ENCODE peak calls at places on chromosomes 7 and 10, in four cellular contexts. One of them, this sample, is unnamed.

GRCh38 chr7:142583424-142583823 is 165.8 kb upstream of the PRSS1 start:
- DNase-seq in neuronal stem cell: no peak
- DNase-seq in mesendoderm: peak
- DNase-seq in IMR-90: peak
- DNase-seq in this sample: no peak

GRCh38 chr10:133249975-133250754 is 12.5 kb downstream of the VENTX start:
- DNase-seq in neuronal stem cell: no peak
- DNase-seq in mesendoderm: no peak
- DNase-seq in IMR-90: no peak
- DNase-seq in this sample: no peak

GRCh38 chr10:59748834-59749233 is 4.4 kb downstream of the MRLN start:
- DNase-seq in neuronal stem cell: no peak
- DNase-seq in mesendoderm: no peak
- DNase-seq in IMR-90: no peak
- DNase-seq in this sample: no peak

GRCh38 chr10:62514079-62514693 is 140.0 kb downstream of the ZNF365 start:
- DNase-seq in neuronal stem cell: no peak
- DNase-seq in mesendoderm: peak
- DNase-seq in IMR-90: no peak
- DNase-seq in this sample: no peak

GRCh38 chr7:91784469-91784868 is 96.0 kb downstream of the MTERF1 start:
- DNase-seq in neuronal stem cell: no peak
- DNase-seq in mesendoderm: no peak
- DNase-seq in IMR-90: peak
- DNase-seq in this sample: no peak

GRCh38 chr10:25039531-25039930 is 23.1 kb downstream of the THNSL1 start:
- DNase-seq in neuronal stem cell: no peak
- DNase-seq in mesendoderm: no peak
- DNase-seq in IMR-90: no peak
- DNase-seq in this sample: no peak

GRCh38 chr10:115939101-115939815 is 333.7 kb downstream of the GFRA1 start:
- DNase-seq in neuronal stem cell: no peak
- DNase-seq in mesendoderm: no peak
- DNase-seq in IMR-90: no peak
- DNase-seq in this sample: no peak

GRCh38 chr10:45557275-45557905 is 115.2 kb downstream of the ZFAND4 start:
- DNase-seq in neuronal stem cell: no peak
- DNase-seq in mesendoderm: peak
- DNase-seq in IMR-90: no peak
- DNase-seq in this sample: peak

GRCh38 chr7:125033506-125033905 is 103.9 kb upstream of the POT1 start:
- DNase-seq in neuronal stem cell: no peak
- DNase-seq in mesendoderm: no peak
- DNase-seq in IMR-90: no peak
- DNase-seq in this sample: peak

GRCh38 chr10:4721994-4722753 is 103.8 kb upstream of the AKR1E2 start:
- DNase-seq in neuronal stem cell: no peak
- DNase-seq in mesendoderm: no peak
- DNase-seq in IMR-90: peak
- DNase-seq in this sample: no peak

GRCh38 chr7:67729771-67730170 is 733.1 kb downstream of the TYW1 start:
- DNase-seq in neuronal stem cell: no peak
- DNase-seq in mesendoderm: peak
- DNase-seq in IMR-90: no peak
- DNase-seq in this sample: no peak

GRCh38 chr7:37714606-37715005 is 31.0 kb downstream of the GPR141 start:
- DNase-seq in neuronal stem cell: no peak
- DNase-seq in mesendoderm: no peak
- DNase-seq in IMR-90: no peak
- DNase-seq in this sample: no peak

GRCh38 chr10:58641095-58641531 is 128.4 kb downstream of the BICC1 start:
- DNase-seq in neuronal stem cell: no peak
- DNase-seq in mesendoderm: no peak
- DNase-seq in IMR-90: peak
- DNase-seq in this sample: no peak

GRCh38 chr10:7950981-7951847 is 103.3 kb upstream of the GATA3 start:
- DNase-seq in neuronal stem cell: no peak
- DNase-seq in mesendoderm: no peak
- DNase-seq in IMR-90: peak
- DNase-seq in this sample: no peak

GRCh38 chr7:149559711-149560110 is 62.1 kb upstream of the ZNF746 start:
- DNase-seq in neuronal stem cell: no peak
- DNase-seq in mesendoderm: no peak
- DNase-seq in IMR-90: peak
- DNase-seq in this sample: no peak

GRCh38 chr10:71334228-71334791 is 15.3 kb downstream of the SLC29A3 start:
- DNase-seq in neuronal stem cell: no peak
- DNase-seq in mesendoderm: no peak
- DNase-seq in IMR-90: no peak
- DNase-seq in this sample: no peak
- H2AK5ac ChIP-seq in neuronal stem cell: no peak
- H2AK5ac ChIP-seq in mesendoderm: no peak
- H2AK5ac ChIP-seq in IMR-90: no peak
- H2AK5ac ChIP-seq in this sample: no peak

DNA sequence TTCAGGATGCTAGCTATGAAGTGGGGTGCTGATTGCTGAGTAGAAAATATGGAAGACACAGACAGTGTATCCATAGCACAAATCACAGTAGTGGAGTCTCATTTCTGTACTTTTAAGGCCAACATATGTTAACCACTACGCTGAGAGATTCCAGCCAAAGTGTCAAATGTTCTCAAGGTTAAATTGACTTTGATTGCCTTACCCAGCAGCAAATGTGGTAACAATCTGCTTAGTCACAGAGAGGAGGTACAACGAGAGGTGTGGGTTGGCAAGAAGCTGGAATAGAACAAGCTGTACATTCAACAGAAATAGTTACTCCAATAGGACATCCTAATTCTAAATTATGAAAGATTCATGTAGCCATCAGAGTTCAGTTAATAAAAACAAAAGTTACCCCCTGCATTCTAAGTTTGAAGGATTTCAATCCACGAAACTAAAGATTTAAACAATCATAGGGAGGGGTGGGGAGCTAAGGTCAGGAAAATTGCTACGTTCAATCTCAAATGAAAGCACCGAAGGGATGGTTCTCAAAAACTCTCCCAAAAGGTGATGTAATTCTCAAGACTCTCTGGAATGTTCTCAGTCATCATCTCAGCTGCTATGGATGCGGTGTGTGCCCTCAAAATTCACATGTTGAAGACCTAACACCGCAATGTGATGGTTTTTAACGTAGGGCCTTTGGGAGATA is 137.0 kb downstream of the ETV1 start:
- DNase-seq in neuronal stem cell: no peak
- DNase-seq in mesendoderm: no peak
- DNase-seq in IMR-90: no peak
- DNase-seq in this sample: no peak
- H4K8ac ChIP-seq in neuronal stem cell: no peak
- H4K8ac ChIP-seq in mesendoderm: no peak
- H4K8ac ChIP-seq in IMR-90: peak
- H4K8ac ChIP-seq in this sample: no peak

GRCh38 chr7:106110885-106111670 is 1.0 kb downstream of the SYPL1 start:
- DNase-seq in neuronal stem cell: no peak
- DNase-seq in mesendoderm: no peak
- DNase-seq in IMR-90: no peak
- DNase-seq in this sample: no peak

GRCh38 chr7:106111671-106112117 is 418 bp downstream of the SYPL1 start:
- DNase-seq in neuronal stem cell: no peak
- DNase-seq in mesendoderm: peak
- DNase-seq in IMR-90: no peak
- DNase-seq in this sample: no peak

GRCh38 chr7:106110238-106110560 is 1.9 kb downstream of the SYPL1 start:
- DNase-seq in neuronal stem cell: no peak
- DNase-seq in mesendoderm: no peak
- DNase-seq in IMR-90: no peak
- DNase-seq in this sample: no peak

GRCh38 chr7:106112972-106113421 is 885 bp upstream of the SYPL1 start:
- DNase-seq in neuronal stem cell: no peak
- DNase-seq in mesendoderm: no peak
- DNase-seq in IMR-90: no peak
- DNase-seq in this sample: no peak

GRCh38 chr7:106112118-106112971 is at the start of gene SYPL1:
- DNase-seq in neuronal stem cell: peak
- DNase-seq in mesendoderm: peak
- DNase-seq in IMR-90: peak
- DNase-seq in this sample: peak
- H2AK5ac ChIP-seq in neuronal stem cell: no peak
- H2AK5ac ChIP-seq in mesendoderm: no peak
- H2AK5ac ChIP-seq in IMR-90: peak
- H2AK5ac ChIP-seq in this sample: no peak

DNA sequence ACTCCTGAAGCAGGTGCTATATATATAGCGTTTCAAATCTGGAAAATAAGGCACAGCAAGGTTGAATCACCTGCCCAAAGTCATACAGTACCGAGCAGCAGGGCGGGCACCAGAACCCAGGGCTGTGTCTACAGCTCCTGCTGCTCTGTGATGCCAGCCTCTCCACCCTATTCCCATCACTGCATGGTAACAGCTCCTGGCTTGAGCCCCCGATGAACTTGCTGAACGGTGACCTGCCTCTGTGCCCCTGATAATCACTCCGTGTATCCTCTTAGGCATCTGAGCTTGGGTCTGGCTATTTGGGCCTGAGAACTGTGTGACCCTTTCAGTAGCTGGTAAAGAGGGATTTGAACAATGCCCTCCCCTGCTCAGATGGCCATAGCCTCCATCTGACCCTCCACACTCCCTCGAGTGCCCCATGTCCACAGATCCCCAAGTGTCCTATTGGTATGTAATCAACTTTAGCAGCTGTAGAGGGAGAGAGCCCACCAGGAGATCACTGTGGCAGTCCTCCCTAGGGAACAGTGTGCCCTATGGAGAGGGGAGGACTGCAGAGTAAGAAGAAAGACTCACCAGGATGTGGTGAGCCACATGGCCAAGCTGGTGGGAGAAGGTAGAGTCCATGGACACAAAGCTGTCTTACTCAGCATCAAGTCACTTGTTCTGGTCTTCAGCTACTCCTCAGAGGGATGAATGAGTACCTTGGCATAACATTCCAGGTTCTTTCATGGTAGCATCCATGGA is 1.1 kb upstream of the ARHGAP22 start:
- DNase-seq in neuronal stem cell: no peak
- DNase-seq in mesendoderm: no peak
- DNase-seq in IMR-90: peak
- DNase-seq in this sample: no peak
- H4K8ac ChIP-seq in neuronal stem cell: no peak
- H4K8ac ChIP-seq in mesendoderm: no peak
- H4K8ac ChIP-seq in IMR-90: peak
- H4K8ac ChIP-seq in this sample: no peak

GRCh38 chr10:29671968-29672367 is 37.2 kb upstream of the SVIL start:
- DNase-seq in neuronal stem cell: no peak
- DNase-seq in mesendoderm: no peak
- DNase-seq in IMR-90: no peak
- DNase-seq in this sample: no peak
- H2AK5ac ChIP-seq in neuronal stem cell: no peak
- H2AK5ac ChIP-seq in mesendoderm: no peak
- H2AK5ac ChIP-seq in IMR-90: no peak
- H2AK5ac ChIP-seq in this sample: no peak

DNA sequence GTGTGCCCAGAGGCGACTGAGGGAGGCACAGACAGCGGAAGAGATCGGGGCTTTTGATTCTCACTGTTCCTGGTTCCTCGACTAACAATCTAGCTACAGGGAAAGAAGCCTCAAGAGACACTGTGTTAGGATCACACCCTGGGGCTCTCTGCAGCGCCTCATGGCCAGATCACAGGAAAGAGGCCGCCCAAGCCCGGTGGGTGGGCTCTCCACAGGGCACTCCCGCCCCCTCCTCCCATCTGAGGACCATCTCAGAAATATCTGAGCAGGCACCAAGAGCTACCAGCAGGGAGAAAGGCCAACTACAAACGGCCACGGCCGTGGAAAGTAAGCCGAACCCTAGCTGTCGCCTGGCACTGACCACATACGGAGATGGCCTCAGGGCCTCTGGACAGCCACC is 224.2 kb downstream of the MLLT10 start:
- DNase-seq in neuronal stem cell: no peak
- DNase-seq in mesendoderm: peak
- DNase-seq in IMR-90: no peak
- DNase-seq in this sample: no peak
- H4K8ac ChIP-seq in neuronal stem cell: no peak
- H4K8ac ChIP-seq in mesendoderm: no peak
- H4K8ac ChIP-seq in IMR-90: no peak
- H4K8ac ChIP-seq in this sample: no peak

GRCh38 chr7:2499719-2500430 is 19.7 kb upstream of the LFNG start:
- DNase-seq in neuronal stem cell: peak
- DNase-seq in mesendoderm: no peak
- DNase-seq in IMR-90: no peak
- DNase-seq in this sample: no peak
- H2AK5ac ChIP-seq in neuronal stem cell: peak
- H2AK5ac ChIP-seq in mesendoderm: no peak
- H2AK5ac ChIP-seq in IMR-90: no peak
- H2AK5ac ChIP-seq in this sample: no peak

DNA sequence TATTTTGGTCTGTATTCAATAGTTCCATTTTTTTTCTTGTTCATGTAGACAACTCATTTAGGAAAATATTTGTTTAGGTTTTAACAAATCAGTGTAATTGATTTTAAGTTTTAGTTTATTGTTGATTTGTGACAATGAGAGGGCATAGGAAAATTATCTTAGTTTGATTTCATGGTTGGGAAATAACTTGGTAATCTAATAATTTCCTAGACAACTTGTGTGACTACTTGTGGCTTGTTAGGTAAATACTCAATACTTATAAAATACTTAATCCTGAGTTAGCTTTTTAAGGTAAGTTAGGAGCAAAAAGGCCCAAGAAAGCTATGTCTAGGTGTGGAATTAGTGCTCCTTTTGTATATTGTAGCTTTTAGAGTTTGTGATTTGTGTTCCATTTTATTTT is 65.4 kb downstream of the ZNRF2 start:
- DNase-seq in neuronal stem cell: no peak
- DNase-seq in mesendoderm: no peak
- DNase-seq in IMR-90: no peak
- DNase-seq in this sample: no peak
- H4K8ac ChIP-seq in neuronal stem cell: no peak
- H4K8ac ChIP-seq in mesendoderm: no peak
- H4K8ac ChIP-seq in IMR-90: no peak
- H4K8ac ChIP-seq in this sample: no peak

This sample was measured in H9.